ENCODE peak calls at places on chromosomes 11 and 22, in six cellular contexts. One of them, this sample, is unnamed.

GRCh38 chr11:59615132-59615636 is 390 bp downstream of the OSBP start:
- DNase-seq in ovary: peak; percentile 57
- DNase-seq in HFF-Myc: no peak
- DNase-seq in Panc1: no peak
- DNase-seq in WERI-Rb-1: peak; percentile 52
- DNase-seq in AG09309: no peak
- DNase-seq in this sample: no peak

GRCh38 chr22:41092023-41092817 is at the start of gene EP300:
- DNase-seq in ovary: peak; percentile 85
- DNase-seq in HFF-Myc: no peak
- DNase-seq in WERI-Rb-1: peak; percentile 87
- DNase-seq in AG09309: peak; percentile 23
- DNase-seq in Panc1: no peak
- DNase-seq in this sample: peak; percentile 91

GRCh38 chr11:26326793-26327400 is 5.0 kb upstream of the ANO3 start:
- DNase-seq in ovary: no peak
- DNase-seq in AG09309: no peak
- DNase-seq in Panc1: no peak
- DNase-seq in HFF-Myc: no peak
- DNase-seq in WERI-Rb-1: no peak
- DNase-seq in this sample: no peak

GRCh38 chr11:72553748-72554147 is 119.4 kb upstream of the CLPB start:
- DNase-seq in HFF-Myc: no peak
- DNase-seq in Panc1: no peak
- DNase-seq in AG09309: no peak
- DNase-seq in WERI-Rb-1: peak; percentile 63
- DNase-seq in ovary: no peak
- DNase-seq in this sample: no peak

GRCh38 chr22:45198463-45198795 is 34.7 kb downstream of the NUP50 start:
- DNase-seq in HFF-Myc: no peak
- DNase-seq in ovary: no peak
- DNase-seq in AG09309: no peak
- DNase-seq in Panc1: no peak
- DNase-seq in WERI-Rb-1: no peak
- DNase-seq in this sample: no peak

GRCh38 chr11:35146074-35146521 is 7.1 kb downstream of the CD44 start:
- DNase-seq in AG09309: no peak
- DNase-seq in Panc1: no peak
- DNase-seq in ovary: no peak
- DNase-seq in HFF-Myc: no peak
- DNase-seq in WERI-Rb-1: no peak
- DNase-seq in this sample: no peak

GRCh38 chr22:38177926-38178604 is 3.6 kb downstream of the PLA2G6 start:
- DNase-seq in ovary: peak; percentile 35
- DNase-seq in HFF-Myc: peak; percentile 90
- DNase-seq in Panc1: peak; percentile 82
- DNase-seq in AG09309: peak; percentile 75
- DNase-seq in WERI-Rb-1: no peak
- DNase-seq in this sample: peak; percentile 90

GRCh38 chr22:45291061-45291930 is 6.5 kb downstream of the UPK3A start:
- DNase-seq in Panc1: no peak
- DNase-seq in WERI-Rb-1: no peak
- DNase-seq in HFF-Myc: no peak
- DNase-seq in AG09309: no peak
- DNase-seq in ovary: no peak
- DNase-seq in this sample: no peak

GRCh38 chr11:61959026-61959608 is 8.3 kb downstream of the FTH1 start:
- DNase-seq in AG09309: no peak
- DNase-seq in Panc1: no peak
- DNase-seq in ovary: no peak
- DNase-seq in HFF-Myc: no peak
- DNase-seq in WERI-Rb-1: no peak
- DNase-seq in this sample: no peak

GRCh38 chr22:45612940-45613339 is 58.7 kb upstream of the ATXN10 start:
- DNase-seq in AG09309: no peak
- DNase-seq in HFF-Myc: no peak
- DNase-seq in WERI-Rb-1: no peak
- DNase-seq in Panc1: no peak
- DNase-seq in ovary: no peak
- DNase-seq in this sample: no peak

GRCh38 chr11:46057489-46057888 is 63.8 kb downstream of the PHF21A start:
- DNase-seq in Panc1: no peak
- DNase-seq in WERI-Rb-1: no peak
- DNase-seq in ovary: no peak
- DNase-seq in AG09309: no peak
- DNase-seq in HFF-Myc: no peak
- DNase-seq in this sample: no peak

GRCh38 chr11:14306481-14306880 is 52.5 kb downstream of the RRAS2 start:
- DNase-seq in AG09309: no peak
- DNase-seq in WERI-Rb-1: no peak
- DNase-seq in HFF-Myc: no peak
- DNase-seq in ovary: no peak
- DNase-seq in Panc1: no peak
- DNase-seq in this sample: no peak

GRCh38 chr11:113241190-113242051 is 73.0 kb upstream of the TTC12 start:
- DNase-seq in AG09309: no peak
- DNase-seq in Panc1: no peak
- DNase-seq in ovary: no peak
- DNase-seq in WERI-Rb-1: no peak
- DNase-seq in HFF-Myc: no peak
- DNase-seq in this sample: peak; percentile 30

GRCh38 chr11:61897387-61898246 is 6.3 kb upstream of the FADS3 start:
- DNase-seq in WERI-Rb-1: peak; percentile 82
- DNase-seq in AG09309: no peak
- DNase-seq in Panc1: peak; percentile 30
- DNase-seq in ovary: peak; percentile 84
- DNase-seq in HFF-Myc: no peak
- DNase-seq in this sample: peak; percentile 82

GRCh38 chr22:37162221-37163095 is 12.7 kb upstream of the IL2RB start:
- DNase-seq in AG09309: no peak
- DNase-seq in Panc1: no peak
- DNase-seq in ovary: no peak
- DNase-seq in HFF-Myc: no peak
- DNase-seq in WERI-Rb-1: no peak
- DNase-seq in this sample: no peak

GRCh38 chr11:126115820-126116319 is 53.2 kb upstream of the CDON start:
- DNase-seq in WERI-Rb-1: peak; percentile 43
- DNase-seq in Panc1: peak; percentile 8
- DNase-seq in HFF-Myc: peak; percentile 79
- DNase-seq in AG09309: peak; percentile 52
- DNase-seq in ovary: no peak
- DNase-seq in this sample: peak; percentile 84

GRCh38 chr22:26883393-26883792 is 226.0 kb downstream of the MIAT start:
- DNase-seq in Panc1: no peak
- DNase-seq in HFF-Myc: no peak
- DNase-seq in ovary: no peak
- DNase-seq in WERI-Rb-1: no peak
- DNase-seq in AG09309: no peak
- DNase-seq in this sample: no peak

GRCh38 chr22:49326558-49326957 is 501.1 kb downstream of the BRD1 start:
- DNase-seq in AG09309: no peak
- DNase-seq in WERI-Rb-1: no peak
- DNase-seq in Panc1: no peak
- DNase-seq in HFF-Myc: no peak
- DNase-seq in ovary: no peak
- DNase-seq in this sample: no peak

GRCh38 chr11:844693-845644 is 2.3 kb downstream of the TSPAN4 start:
- DNase-seq in ovary: peak; percentile 96
- DNase-seq in HFF-Myc: peak; percentile 78
- DNase-seq in WERI-Rb-1: peak; percentile 67
- DNase-seq in Panc1: no peak
- DNase-seq in AG09309: peak; percentile 77
- DNase-seq in this sample: peak; percentile 97

GRCh38 chr11:67489203-67489859 is 6.5 kb downstream of the AIP start:
- DNase-seq in Panc1: no peak
- DNase-seq in HFF-Myc: no peak
- DNase-seq in ovary: no peak
- DNase-seq in WERI-Rb-1: no peak
- DNase-seq in AG09309: no peak
- DNase-seq in this sample: no peak

GRCh38 chr11:122138759-122139594 is 23.0 kb upstream of the BLID start:
- DNase-seq in AG09309: no peak
- DNase-seq in HFF-Myc: no peak
- DNase-seq in WERI-Rb-1: no peak
- DNase-seq in ovary: no peak
- DNase-seq in Panc1: no peak
- DNase-seq in this sample: no peak

GRCh38 chr22:33653525-33654063 is 266.7 kb downstream of the LARGE1 start:
- DNase-seq in WERI-Rb-1: no peak
- DNase-seq in AG09309: no peak
- DNase-seq in Panc1: no peak
- DNase-seq in ovary: no peak
- DNase-seq in HFF-Myc: no peak
- DNase-seq in this sample: no peak

GRCh38 chr11:17414317-17414737 is 25.9 kb upstream of the KCNJ11 start:
- DNase-seq in AG09309: no peak
- DNase-seq in ovary: no peak
- DNase-seq in WERI-Rb-1: no peak
- DNase-seq in HFF-Myc: no peak
- DNase-seq in Panc1: no peak
- DNase-seq in this sample: no peak

GRCh38 chr11:15816270-15816871 is 540.0 kb downstream of the SOX6 start:
- DNase-seq in WERI-Rb-1: no peak
- DNase-seq in Panc1: no peak
- DNase-seq in HFF-Myc: no peak
- DNase-seq in AG09309: peak; percentile 56
- DNase-seq in ovary: no peak
- DNase-seq in this sample: no peak

GRCh38 chr11:60942970-60943565 is 8.9 kb downstream of the SLC15A3 start:
- DNase-seq in HFF-Myc: no peak
- DNase-seq in ovary: no peak
- DNase-seq in WERI-Rb-1: no peak
- DNase-seq in AG09309: no peak
- DNase-seq in Panc1: no peak
- DNase-seq in this sample: no peak

GRCh38 chr11:62400760-62401159 is 18.1 kb upstream of the SCGB1A1 start:
- DNase-seq in AG09309: peak; percentile 46
- DNase-seq in WERI-Rb-1: peak; percentile 48
- DNase-seq in Panc1: no peak
- DNase-seq in HFF-Myc: peak; percentile 37
- DNase-seq in ovary: peak; percentile 86
- DNase-seq in this sample: peak; percentile 84

GRCh38 chr11:19946681-19947080 is 213.6 kb downstream of the DBX1 start:
- DNase-seq in AG09309: no peak
- DNase-seq in HFF-Myc: no peak
- DNase-seq in ovary: no peak
- DNase-seq in Panc1: no peak
- DNase-seq in WERI-Rb-1: no peak
- DNase-seq in this sample: no peak

GRCh38 chr11:120137611-120138521 is at the start of gene TRIM29:
- DNase-seq in ovary: no peak
- DNase-seq in WERI-Rb-1: no peak
- DNase-seq in Panc1: no peak
- DNase-seq in HFF-Myc: no peak
- DNase-seq in AG09309: no peak
- DNase-seq in this sample: no peak

GRCh38 chr11:9895016-9895415 is 231.1 kb downstream of the SWAP70 start:
- DNase-seq in ovary: no peak
- DNase-seq in AG09309: peak; percentile 52
- DNase-seq in HFF-Myc: no peak
- DNase-seq in Panc1: no peak
- DNase-seq in WERI-Rb-1: no peak
- DNase-seq in this sample: peak; percentile 18

GRCh38 chr11:130371004-130371590 is 56.4 kb upstream of the ZBTB44 start:
- DNase-seq in Panc1: no peak
- DNase-seq in AG09309: no peak
- DNase-seq in HFF-Myc: no peak
- DNase-seq in ovary: no peak
- DNase-seq in WERI-Rb-1: no peak
- DNase-seq in this sample: no peak
- TF ChIP-seq CTCF in Panc1: peak; percentile 48
- TF ChIP-seq CTCF in AG09309: no peak
- TF ChIP-seq CTCF in HFF-Myc: no peak
- TF ChIP-seq CTCF in ovary: no peak
- TF ChIP-seq CTCF in WERI-Rb-1: peak; percentile 44
- TF ChIP-seq CTCF in this sample: no peak

GRCh38 chr11:66277475-66278391 is at the start of gene CNIH2:
- DNase-seq in ovary: peak; percentile 55
- DNase-seq in Panc1: no peak
- DNase-seq in AG09309: no peak
- DNase-seq in WERI-Rb-1: peak; percentile 42
- DNase-seq in HFF-Myc: no peak
- DNase-seq in this sample: peak; percentile 54
- H3K4me3 ChIP-seq in ovary: peak within 1 kb of the TSS; percentile 34
- H3K4me3 ChIP-seq in Panc1: peak within 1 kb of the TSS; percentile 49
- H3K4me3 ChIP-seq in AG09309: peak within 1 kb of the TSS; percentile 18
- H3K4me3 ChIP-seq in WERI-Rb-1: peak within 1 kb of the TSS; percentile 48
- H3K4me3 ChIP-seq in HFF-Myc: no peak within 1 kb of the TSS
- H3K4me3 ChIP-seq in this sample: peak within 1 kb of the TSS; percentile 13

GRCh38 chr11:3879967-3880542 is 24.6 kb downstream of the STIM1 start:
- DNase-seq in ovary: no peak
- DNase-seq in AG09309: no peak
- DNase-seq in Panc1: no peak
- DNase-seq in WERI-Rb-1: no peak
- DNase-seq in HFF-Myc: no peak
- DNase-seq in this sample: no peak

GRCh38 chr11:3880724-3881123 is 25.3 kb downstream of the STIM1 start:
- DNase-seq in Panc1: no peak
- DNase-seq in WERI-Rb-1: no peak
- DNase-seq in HFF-Myc: no peak
- DNase-seq in ovary: no peak
- DNase-seq in AG09309: no peak
- DNase-seq in this sample: peak; percentile 46

GRCh38 chr11:3878036-3878584 is 22.6 kb downstream of the STIM1 start:
- DNase-seq in HFF-Myc: no peak
- DNase-seq in Panc1: no peak
- DNase-seq in AG09309: no peak
- DNase-seq in WERI-Rb-1: no peak
- DNase-seq in ovary: no peak
- DNase-seq in this sample: no peak

GRCh38 chr11:3877252-3878035 is 22.0 kb downstream of the STIM1 start:
- DNase-seq in AG09309: no peak
- DNase-seq in HFF-Myc: no peak
- DNase-seq in ovary: no peak
- DNase-seq in WERI-Rb-1: no peak
- DNase-seq in Panc1: no peak
- DNase-seq in this sample: no peak

GRCh38 chr11:3879216-3879966 is 23.9 kb downstream of the STIM1 start:
- DNase-seq in WERI-Rb-1: no peak
- DNase-seq in HFF-Myc: no peak
- DNase-seq in Panc1: no peak
- DNase-seq in AG09309: no peak
- DNase-seq in ovary: no peak
- DNase-seq in this sample: no peak
- TF ChIP-seq CTCF in WERI-Rb-1: no peak
- TF ChIP-seq CTCF in HFF-Myc: no peak
- TF ChIP-seq CTCF in Panc1: no peak
- TF ChIP-seq CTCF in AG09309: no peak
- TF ChIP-seq CTCF in ovary: no peak
- TF ChIP-seq CTCF in this sample: no peak

DNA sequence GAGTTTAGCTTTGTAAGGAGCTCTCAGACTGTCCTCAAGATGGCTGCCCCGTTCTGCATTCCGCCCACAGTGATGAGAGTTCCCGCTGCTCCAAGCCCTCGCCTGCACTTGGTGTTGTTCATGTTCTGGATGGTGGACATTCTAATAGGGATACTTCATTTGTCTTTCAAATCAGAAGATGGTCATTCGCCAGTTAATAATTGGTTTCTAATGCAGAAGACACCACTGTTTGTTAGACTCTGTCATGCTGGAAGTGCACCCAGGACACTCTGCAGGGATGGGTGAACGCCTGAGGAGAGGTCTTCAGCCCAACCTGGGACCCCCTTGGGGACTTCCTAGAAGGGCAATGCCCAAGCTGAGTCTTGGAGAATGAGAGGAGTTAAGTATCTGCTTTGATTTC is 836.4 kb downstream of the TBC1D22A start:
- DNase-seq in ovary: no peak
- DNase-seq in WERI-Rb-1: no peak
- DNase-seq in HFF-Myc: no peak
- DNase-seq in AG09309: no peak
- DNase-seq in Panc1: no peak
- DNase-seq in this sample: no peak
- H3K4me3 ChIP-seq in ovary: no peak overlapping the region
- H3K4me3 ChIP-seq in WERI-Rb-1: no peak overlapping the region
- H3K4me3 ChIP-seq in HFF-Myc: no peak overlapping the region
- H3K4me3 ChIP-seq in AG09309: no peak overlapping the region
- H3K4me3 ChIP-seq in Panc1: no peak overlapping the region
- H3K4me3 ChIP-seq in this sample: no peak overlapping the region